ENCODE peak calls at places on chromosomes 1 and 21, in six cellular contexts. One of them, this sample, is unnamed.

GRCh38 chr21:45236481-45236880 is 51.2 kb downstream of the POFUT2 start:
- DNase-seq in ascending aorta: no peak
- DNase-seq in transverse colon: no peak
- DNase-seq in breast epithelium: no peak
- DNase-seq in PC-9: no peak
- DNase-seq in heart left ventricle: no peak
- DNase-seq in this sample: no peak

GRCh38 chr1:90711696-90712095 is 5.4 kb downstream of the BARHL2 start:
- DNase-seq in ascending aorta: no peak
- DNase-seq in transverse colon: no peak
- DNase-seq in breast epithelium: no peak
- DNase-seq in PC-9: no peak
- DNase-seq in heart left ventricle: no peak
- DNase-seq in this sample: no peak

GRCh38 chr1:173635116-173635515 is at the start of gene TEX50:
- DNase-seq in ascending aorta: no peak
- DNase-seq in transverse colon: no peak
- DNase-seq in breast epithelium: no peak
- DNase-seq in PC-9: no peak
- DNase-seq in heart left ventricle: no peak
- DNase-seq in this sample: no peak

GRCh38 chr1:206685256-206685748 is 597 bp downstream of the MAPKAPK2 start:
- DNase-seq in ascending aorta: no peak
- DNase-seq in transverse colon: no peak
- DNase-seq in breast epithelium: peak; percentile 44
- DNase-seq in PC-9: no peak
- DNase-seq in heart left ventricle: no peak
- DNase-seq in this sample: no peak

GRCh38 chr1:46394108-46394871 is at the start of gene FAAH:
- DNase-seq in ascending aorta: peak; percentile 74
- DNase-seq in transverse colon: peak; percentile 85
- DNase-seq in breast epithelium: no peak
- DNase-seq in PC-9: peak; percentile 82
- DNase-seq in heart left ventricle: peak; percentile 56
- DNase-seq in this sample: peak; percentile 83

GRCh38 chr1:193310569-193310968 is 124.2 kb upstream of the B3GALT2 start:
- DNase-seq in ascending aorta: no peak
- DNase-seq in transverse colon: peak; percentile 50
- DNase-seq in breast epithelium: no peak
- DNase-seq in PC-9: no peak
- DNase-seq in heart left ventricle: no peak
- DNase-seq in this sample: no peak

GRCh38 chr21:37059181-37059580 is 13.7 kb downstream of the PIGP start:
- DNase-seq in ascending aorta: no peak
- DNase-seq in transverse colon: no peak
- DNase-seq in breast epithelium: no peak
- DNase-seq in PC-9: no peak
- DNase-seq in heart left ventricle: no peak
- DNase-seq in this sample: no peak

GRCh38 chr1:26696645-26697440 is 1.0 kb downstream of the ARID1A start:
- DNase-seq in ascending aorta: peak; percentile 66
- DNase-seq in transverse colon: peak; percentile 52
- DNase-seq in breast epithelium: no peak
- DNase-seq in PC-9: peak; percentile 9
- DNase-seq in heart left ventricle: peak; percentile 40
- DNase-seq in this sample: peak; percentile 88

GRCh38 chr1:151972533-151973270 is 21.0 kb downstream of the S100A10 start:
- DNase-seq in ascending aorta: peak; percentile 67
- DNase-seq in transverse colon: peak; percentile 67
- DNase-seq in breast epithelium: no peak
- DNase-seq in PC-9: peak; percentile 55
- DNase-seq in heart left ventricle: no peak
- DNase-seq in this sample: no peak

GRCh38 chr1:54132485-54132884 is 20.3 kb downstream of the CDCP2 start:
- DNase-seq in ascending aorta: no peak
- DNase-seq in transverse colon: no peak
- DNase-seq in breast epithelium: no peak
- DNase-seq in PC-9: no peak
- DNase-seq in heart left ventricle: no peak
- DNase-seq in this sample: no peak

GRCh38 chr1:209899948-209900347 is 38.1 kb upstream of the SYT14 start:
- DNase-seq in ascending aorta: no peak
- DNase-seq in transverse colon: no peak
- DNase-seq in breast epithelium: no peak
- DNase-seq in PC-9: no peak
- DNase-seq in heart left ventricle: no peak
- DNase-seq in this sample: no peak

GRCh38 chr1:223223091-223223995 is 80.3 kb upstream of the TLR5 start:
- DNase-seq in ascending aorta: peak; percentile 45
- DNase-seq in transverse colon: no peak
- DNase-seq in breast epithelium: no peak
- DNase-seq in PC-9: no peak
- DNase-seq in heart left ventricle: no peak
- DNase-seq in this sample: no peak

GRCh38 chr1:158153781-158154444 is 26.8 kb upstream of the CD1D start:
- DNase-seq in ascending aorta: no peak
- DNase-seq in transverse colon: no peak
- DNase-seq in breast epithelium: no peak
- DNase-seq in PC-9: no peak
- DNase-seq in heart left ventricle: no peak
- DNase-seq in this sample: no peak

GRCh38 chr1:201719812-201720521 is 109.0 kb upstream of the IPO9 start:
- DNase-seq in ascending aorta: no peak
- DNase-seq in transverse colon: peak; percentile 56
- DNase-seq in breast epithelium: peak; percentile 51
- DNase-seq in PC-9: no peak
- DNase-seq in heart left ventricle: peak; percentile 74
- DNase-seq in this sample: no peak

GRCh38 chr1:212465311-212465710 is 32.6 kb downstream of the NENF start:
- DNase-seq in ascending aorta: no peak
- DNase-seq in transverse colon: no peak
- DNase-seq in breast epithelium: no peak
- DNase-seq in PC-9: no peak
- DNase-seq in heart left ventricle: no peak
- DNase-seq in this sample: no peak

GRCh38 chr1:212461916-212462660 is 29.4 kb downstream of the NENF start:
- DNase-seq in ascending aorta: no peak
- DNase-seq in transverse colon: no peak
- DNase-seq in breast epithelium: no peak
- DNase-seq in PC-9: no peak
- DNase-seq in heart left ventricle: no peak
- DNase-seq in this sample: no peak

GRCh38 chr1:212466437-212466836 is 33.7 kb downstream of the NENF start:
- DNase-seq in ascending aorta: no peak
- DNase-seq in transverse colon: no peak
- DNase-seq in breast epithelium: no peak
- DNase-seq in PC-9: no peak
- DNase-seq in heart left ventricle: no peak
- DNase-seq in this sample: no peak

GRCh38 chr1:212460376-212460775 is 27.7 kb downstream of the NENF start:
- DNase-seq in ascending aorta: no peak
- DNase-seq in transverse colon: no peak
- DNase-seq in breast epithelium: no peak
- DNase-seq in PC-9: no peak
- DNase-seq in heart left ventricle: no peak
- DNase-seq in this sample: no peak

GRCh38 chr1:212463565-212464270 is 31.0 kb downstream of the NENF start:
- DNase-seq in ascending aorta: no peak
- DNase-seq in transverse colon: no peak
- DNase-seq in breast epithelium: no peak
- DNase-seq in PC-9: no peak
- DNase-seq in heart left ventricle: no peak
- DNase-seq in this sample: no peak
- H3K27ac ChIP-seq in ascending aorta: no peak overlapping the region
- H3K27ac ChIP-seq in transverse colon: no peak overlapping the region
- H3K27ac ChIP-seq in breast epithelium: peak overlapping the region; percentile 55
- H3K27ac ChIP-seq in PC-9: no peak overlapping the region
- H3K27ac ChIP-seq in heart left ventricle: no peak overlapping the region
- H3K27ac ChIP-seq in this sample: no peak overlapping the region

GRCh38 chr1:154972517-154973343 is 1.8 kb upstream of the CKS1B start:
- DNase-seq in ascending aorta: peak; percentile 95
- DNase-seq in transverse colon: peak; percentile 74
- DNase-seq in breast epithelium: peak; percentile 91
- DNase-seq in PC-9: peak; percentile 91
- DNase-seq in heart left ventricle: peak; percentile 69
- DNase-seq in this sample: peak; percentile 83
- H3K27ac ChIP-seq in ascending aorta: peak overlapping the region; percentile 99
- H3K27ac ChIP-seq in transverse colon: peak overlapping the region; percentile 99
- H3K27ac ChIP-seq in breast epithelium: peak overlapping the region; percentile 99
- H3K27ac ChIP-seq in PC-9: peak overlapping the region; percentile 97
- H3K27ac ChIP-seq in heart left ventricle: peak overlapping the region; percentile 99
- H3K27ac ChIP-seq in this sample: peak overlapping the region; percentile 94

GRCh38 chr1:4486408-4487120 is 167.8 kb upstream of the AJAP1 start:
- DNase-seq in ascending aorta: no peak
- DNase-seq in transverse colon: no peak
- DNase-seq in breast epithelium: no peak
- DNase-seq in PC-9: no peak
- DNase-seq in heart left ventricle: peak; percentile 28
- DNase-seq in this sample: no peak
- H3K27ac ChIP-seq in ascending aorta: no peak overlapping the region
- H3K27ac ChIP-seq in transverse colon: no peak overlapping the region
- H3K27ac ChIP-seq in breast epithelium: no peak overlapping the region
- H3K27ac ChIP-seq in PC-9: no peak overlapping the region
- H3K27ac ChIP-seq in heart left ventricle: no peak overlapping the region
- H3K27ac ChIP-seq in this sample: no peak overlapping the region

DNA sequence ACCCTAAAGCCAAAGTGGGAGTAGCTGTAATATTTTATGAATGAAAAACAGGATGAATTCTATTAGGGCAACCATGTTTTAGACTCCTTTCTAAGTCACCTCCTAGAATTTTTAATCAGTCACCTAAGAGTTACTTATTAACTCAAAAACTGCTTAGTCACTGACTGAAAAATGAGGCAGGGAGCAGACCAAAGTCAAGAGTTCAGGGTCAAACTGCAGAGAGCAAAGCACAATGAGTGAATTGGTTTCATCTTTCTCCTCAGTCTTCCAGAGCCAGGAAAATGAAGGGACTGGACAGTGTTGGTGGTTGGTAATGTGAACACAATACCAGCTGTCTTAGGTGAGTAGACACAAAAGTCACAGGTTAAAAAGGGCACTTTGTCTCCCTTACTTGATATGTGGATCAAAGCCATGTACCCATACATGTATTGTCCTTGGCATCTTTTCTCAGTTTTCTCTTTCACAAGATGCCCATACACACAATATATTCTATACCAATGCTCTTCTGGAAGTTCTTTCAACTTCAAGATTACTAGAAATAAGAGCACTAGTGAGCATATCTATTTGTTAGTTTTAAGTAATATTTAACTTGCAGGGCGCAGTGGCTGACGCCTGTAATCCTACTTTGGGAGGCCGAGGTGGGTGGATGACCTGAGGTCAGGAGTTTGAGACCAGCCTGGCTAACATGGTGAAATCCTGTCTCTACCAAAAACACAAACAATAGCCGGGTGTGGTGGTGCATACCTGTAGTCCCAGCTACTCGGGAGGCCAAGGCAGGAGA is 42.2 kb downstream of the ATP1B1 start:
- DNase-seq in ascending aorta: no peak
- DNase-seq in transverse colon: peak; percentile 23
- DNase-seq in breast epithelium: no peak
- DNase-seq in PC-9: no peak
- DNase-seq in heart left ventricle: no peak
- DNase-seq in this sample: peak; percentile 29
- H3K27ac ChIP-seq in ascending aorta: no peak overlapping the region
- H3K27ac ChIP-seq in transverse colon: peak overlapping the region; percentile 27
- H3K27ac ChIP-seq in breast epithelium: no peak overlapping the region
- H3K27ac ChIP-seq in PC-9: peak overlapping the region; percentile 37
- H3K27ac ChIP-seq in heart left ventricle: no peak overlapping the region
- H3K27ac ChIP-seq in this sample: no peak overlapping the region

DNA sequence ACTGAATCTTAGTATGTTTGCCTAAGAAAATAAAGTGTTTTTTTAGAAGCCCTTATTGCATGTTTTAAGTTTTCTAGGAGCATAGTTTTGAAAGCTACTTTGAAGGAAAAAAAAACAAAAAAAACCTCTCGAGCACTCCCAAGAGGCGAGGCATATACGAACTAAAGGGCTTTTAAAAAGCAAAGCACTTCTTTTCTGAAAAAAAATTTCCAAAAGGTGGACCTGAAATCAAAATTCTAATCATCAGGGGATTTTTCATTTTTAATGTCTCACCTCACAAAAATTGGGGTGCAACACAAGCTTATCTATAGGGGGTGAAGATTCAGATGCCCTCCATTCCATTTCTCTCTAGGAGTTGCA is 594 bp downstream of the GLMN start:
- DNase-seq in ascending aorta: no peak
- DNase-seq in transverse colon: no peak
- DNase-seq in breast epithelium: no peak
- DNase-seq in PC-9: no peak
- DNase-seq in heart left ventricle: no peak
- DNase-seq in this sample: no peak
- H3K27ac ChIP-seq in ascending aorta: peak overlapping the region; percentile 96
- H3K27ac ChIP-seq in transverse colon: peak overlapping the region; percentile 93
- H3K27ac ChIP-seq in breast epithelium: peak overlapping the region; percentile 97
- H3K27ac ChIP-seq in PC-9: peak overlapping the region; percentile 66
- H3K27ac ChIP-seq in heart left ventricle: peak overlapping the region; percentile 92
- H3K27ac ChIP-seq in this sample: peak overlapping the region; percentile 86

GRCh38 chr1:95311006-95311405 is 77.0 kb downstream of the RWDD3 start:
- DNase-seq in ascending aorta: no peak
- DNase-seq in transverse colon: no peak
- DNase-seq in breast epithelium: no peak
- DNase-seq in PC-9: no peak
- DNase-seq in heart left ventricle: no peak
- DNase-seq in this sample: no peak
- H3K27ac ChIP-seq in ascending aorta: no peak overlapping the region
- H3K27ac ChIP-seq in transverse colon: no peak overlapping the region
- H3K27ac ChIP-seq in breast epithelium: no peak overlapping the region
- H3K27ac ChIP-seq in PC-9: no peak overlapping the region
- H3K27ac ChIP-seq in heart left ventricle: no peak overlapping the region
- H3K27ac ChIP-seq in this sample: no peak overlapping the region

DNA sequence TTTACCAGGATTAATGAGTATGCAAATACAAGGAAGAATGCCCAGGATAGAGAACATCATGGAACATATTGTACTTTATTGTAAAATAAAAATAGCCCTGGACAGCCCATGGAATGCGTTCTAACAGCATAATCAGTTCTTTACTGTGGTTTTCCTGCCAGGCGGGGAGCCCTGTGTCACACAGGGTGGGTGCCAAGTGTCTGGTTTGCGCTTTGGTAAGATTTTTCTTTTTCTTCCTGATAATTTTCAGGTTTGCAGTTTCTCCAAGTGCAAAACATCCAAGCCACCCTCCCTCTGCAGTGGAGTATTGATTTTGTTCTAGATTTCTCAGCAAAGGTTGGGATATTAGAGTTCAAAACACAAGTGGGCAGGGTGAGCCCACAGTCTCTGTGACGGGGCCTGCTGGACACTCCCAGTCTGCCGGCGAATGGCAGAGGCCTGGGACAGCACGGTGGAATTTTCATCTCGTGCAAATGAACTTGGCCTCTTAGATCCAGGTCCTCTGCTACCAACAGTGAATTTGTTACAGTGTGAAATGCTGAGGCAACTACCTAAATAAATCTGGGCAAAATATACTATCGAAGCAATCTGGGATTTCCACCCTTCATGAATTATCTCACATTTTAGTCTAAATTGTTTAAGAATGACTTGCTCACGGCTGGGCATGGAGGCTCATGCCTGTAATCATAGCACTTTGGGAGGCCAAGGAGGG is 15.6 kb upstream of the KCNJ15 start:
- DNase-seq in ascending aorta: peak; percentile 83
- DNase-seq in transverse colon: no peak
- DNase-seq in breast epithelium: no peak
- DNase-seq in PC-9: no peak
- DNase-seq in heart left ventricle: peak; percentile 28
- DNase-seq in this sample: peak; percentile 36
- H3K27ac ChIP-seq in ascending aorta: peak overlapping the region; percentile 70
- H3K27ac ChIP-seq in transverse colon: no peak overlapping the region
- H3K27ac ChIP-seq in breast epithelium: no peak overlapping the region
- H3K27ac ChIP-seq in PC-9: no peak overlapping the region
- H3K27ac ChIP-seq in heart left ventricle: peak overlapping the region; percentile 68
- H3K27ac ChIP-seq in this sample: peak overlapping the region; percentile 32

GRCh38 chr1:117511273-117511672 is 94.6 kb upstream of the TENT5C start:
- DNase-seq in ascending aorta: no peak
- DNase-seq in transverse colon: no peak
- DNase-seq in breast epithelium: no peak
- DNase-seq in PC-9: no peak
- DNase-seq in heart left ventricle: no peak
- DNase-seq in this sample: no peak
- H3K27ac ChIP-seq in ascending aorta: no peak overlapping the region
- H3K27ac ChIP-seq in transverse colon: no peak overlapping the region
- H3K27ac ChIP-seq in breast epithelium: no peak overlapping the region
- H3K27ac ChIP-seq in PC-9: no peak overlapping the region
- H3K27ac ChIP-seq in heart left ventricle: no peak overlapping the region
- H3K27ac ChIP-seq in this sample: no peak overlapping the region